ENCODE peak calls at places on chromosomes 1 and 21, in eight cellular contexts. E, P, Z, W, T, C, A and S are unnamed samples.

GRCh38 chr1:200479816-200480215 is 70.0 kb upstream of the ZNF281 start:
- DNase-seq in E (no peak), W (no peak), P (no peak), T (no peak), Z (no peak), C (no peak), A (no peak), S (no peak)

GRCh38 chr1:88877382-88877825 is 14.0 kb downstream of the GTF2B start:
- DNase-seq in A (no peak), E (peak), W (peak), Z (no peak), P (peak), C (no peak), T (no peak), S (peak)

GRCh38 chr1:29312469-29313466 is 76.4 kb downstream of the PTPRU start:
- DNase-seq in P (no peak), A (no peak), C (no peak), Z (no peak), W (no peak), E (no peak), T (no peak), S (no peak)

GRCh38 chr1:13766906-13767564 is 67.0 kb downstream of the PRDM2 start:
- DNase-seq in C (no peak), E (peak), W (peak), T (no peak), P (no peak), Z (no peak), A (no peak), S (no peak)

GRCh38 chr21:27975514-27975913 is 1008.6 kb upstream of the ADAMTS5 start:
- DNase-seq in W (no peak), A (no peak), E (no peak), P (no peak), Z (no peak), T (no peak), C (no peak), S (no peak)

GRCh38 chr1:39044762-39045161 is 18.6 kb downstream of the NDUFS5 start:
- DNase-seq in C (no peak), E (no peak), P (no peak), W (no peak), T (no peak), Z (no peak), A (no peak), S (no peak)

GRCh38 chr1:168136709-168137514 is at the start of gene GPR161:
- DNase-seq in P (peak), E (peak), W (peak), Z (peak), A (peak), C (peak), T (peak), S (peak)

GRCh38 chr1:178579562-178579961 is 66.7 kb downstream of the TEX35 start:
- DNase-seq in P (no peak), A (no peak), Z (no peak), C (no peak), T (no peak), E (no peak), W (no peak), S (peak)

GRCh38 chr1:46948629-46949282 is 7.5 kb upstream of the CYP4A11 start:
- DNase-seq in E (peak), Z (no peak), P (no peak), A (no peak), T (no peak), W (peak), C (no peak), S (no peak)

GRCh38 chr1:53147171-53147570 is 4.7 kb upstream of the SLC1A7 start:
- DNase-seq in C (no peak), W (no peak), T (no peak), E (no peak), A (no peak), P (no peak), Z (no peak), S (no peak)

GRCh38 chr21:15062566-15062965 is 2.2 kb downstream of the NRIP1 start:
- DNase-seq in Z (no peak), P (no peak), W (peak), A (no peak), T (no peak), C (no peak), E (peak), S (no peak)